ENCODE peak calls at places on chromosomes 13 and 19, in four cellular contexts. Q, I, C and J are unnamed samples.

GRCh38 chr13:49410477-49410876 is 33.4 kb downstream of the CAB39L start:
- DNase-seq in Q (no peak), I (no peak), C (no peak), J (no peak)

GRCh38 chr19:47414469-47414868 is 4.9 kb downstream of the MEIS3 start:
- DNase-seq in Q (peak), I (no peak), C (peak), J (no peak)

GRCh38 chr19:17260842-17261325 is 3.7 kb downstream of the USHBP1 start:
- DNase-seq in Q (peak), I (no peak), C (peak), J (peak)

GRCh38 chr19:10230155-10230903 is 802 bp downstream of the S1PR2 start:
- DNase-seq in Q (peak), I (no peak), C (no peak), J (no peak)

GRCh38 chr13:44842158-44842557 is 147.1 kb downstream of the NUFIP1 start:
- DNase-seq in Q (no peak), I (no peak), C (peak), J (peak)

GRCh38 chr19:31102674-31103073 is 246.6 kb downstream of the TSHZ3 start:
- DNase-seq in Q (no peak), I (no peak), C (no peak), J (no peak)

GRCh38 chr19:39144487-39145071 is 19.0 kb downstream of the PAK4 start:
- DNase-seq in Q (peak), I (no peak), C (no peak), J (no peak)

GRCh38 chr13:40876020-40876738 is 86.8 kb downstream of the SLC25A15 start:
- DNase-seq in Q (no peak), I (no peak), C (peak), J (peak)

GRCh38 chr13:24119593-24120508 is 40.7 kb upstream of the SPATA13 start:
- DNase-seq in Q (peak), I (no peak), C (no peak), J (no peak)

GRCh38 chr13:35927554-35927953 is 203.6 kb downstream of the DCLK1 start:
- DNase-seq in Q (no peak), I (no peak), C (no peak), J (peak)

GRCh38 chr13:84760956-84761355 is 878.7 kb upstream of the SLITRK1 start:
- DNase-seq in Q (no peak), I (no peak), C (no peak), J (no peak)

GRCh38 chr19:46112527-46112926 is 12.0 kb downstream of the IGFL3 start:
- DNase-seq in Q (no peak), I (no peak), C (no peak), J (no peak)

GRCh38 chr13:101996906-101997408 is 404.9 kb downstream of the FGF14 start:
- DNase-seq in Q (no peak), I (no peak), C (no peak), J (no peak)

GRCh38 chr19:30136591-30136990 is 194.6 kb downstream of the URI1 start:
- DNase-seq in Q (no peak), I (no peak), C (no peak), J (no peak)

GRCh38 chr13:89806594-89806993 is 1540.9 kb upstream of the MIR17HG start:
- DNase-seq in Q (no peak), I (no peak), C (no peak), J (no peak)

GRCh38 chr19:48975947-48976847 is 11.1 kb downstream of the FTL start:
- DNase-seq in Q (peak), I (no peak), C (no peak), J (no peak)